ENCODE peak calls at places on chromosomes 11 and 22, in four cellular contexts. One of them, this sample, is unnamed. For H3K4me1, the result is how much of the 10 kb centered on the place peaks cover.

GRCh38 chr11:81070948-81071347 is 1630.1 kb upstream of the TENM4 start:
- DNase-seq in thyroid gland: no peak
- DNase-seq in ascending aorta: no peak
- DNase-seq in pancreas: no peak
- DNase-seq in this sample: no peak

GRCh38 chr11:11045156-11045670 is 187.4 kb upstream of the ZBED5 start:
- DNase-seq in thyroid gland: no peak
- DNase-seq in ascending aorta: no peak
- DNase-seq in pancreas: no peak
- DNase-seq in this sample: no peak

GRCh38 chr11:79076526-79077115 is 364.2 kb downstream of the TENM4 start:
- DNase-seq in thyroid gland: peak
- DNase-seq in ascending aorta: no peak
- DNase-seq in pancreas: peak
- DNase-seq in this sample: no peak

GRCh38 chr22:46736705-46737104 is 1.3 kb downstream of the CERK start:
- DNase-seq in thyroid gland: no peak
- DNase-seq in ascending aorta: no peak
- DNase-seq in pancreas: no peak
- DNase-seq in this sample: no peak

GRCh38 chr11:101126551-101127347 is 2.9 kb downstream of the PGR start:
- DNase-seq in thyroid gland: peak
- DNase-seq in ascending aorta: peak
- DNase-seq in pancreas: no peak
- DNase-seq in this sample: no peak

GRCh38 chr22:23504522-23504921 is 75.6 kb downstream of the IGLL1 start:
- DNase-seq in thyroid gland: no peak
- DNase-seq in ascending aorta: no peak
- DNase-seq in pancreas: no peak
- DNase-seq in this sample: no peak

GRCh38 chr22:19292262-19293230 is 1.0 kb upstream of the CLTCL1 start:
- DNase-seq in thyroid gland: peak
- DNase-seq in ascending aorta: peak
- DNase-seq in pancreas: peak
- DNase-seq in this sample: no peak

GRCh38 chr11:15371533-15371932 is 256.8 kb downstream of the INSC start:
- DNase-seq in thyroid gland: no peak
- DNase-seq in ascending aorta: no peak
- DNase-seq in pancreas: no peak
- DNase-seq in this sample: no peak

GRCh38 chr11:35111171-35112055 is 27.6 kb upstream of the CD44 start:
- DNase-seq in thyroid gland: no peak
- DNase-seq in ascending aorta: no peak
- DNase-seq in pancreas: peak
- DNase-seq in this sample: no peak

GRCh38 chr11:64000026-64000739 is 13.9 kb downstream of the OTUB1 start:
- DNase-seq in thyroid gland: peak
- DNase-seq in ascending aorta: peak
- DNase-seq in pancreas: no peak
- DNase-seq in this sample: no peak

GRCh38 chr11:43282607-43283440 is 29.0 kb upstream of the API5 start:
- DNase-seq in thyroid gland: peak
- DNase-seq in ascending aorta: no peak
- DNase-seq in pancreas: no peak
- DNase-seq in this sample: no peak

GRCh38 chr11:37984991-37985390 is 1387.0 kb upstream of the RAG2 start:
- DNase-seq in thyroid gland: no peak
- DNase-seq in ascending aorta: no peak
- DNase-seq in pancreas: no peak
- DNase-seq in this sample: no peak

GRCh38 chr11:95282337-95282751 is 51.3 kb upstream of the SESN3 start:
- DNase-seq in thyroid gland: no peak
- DNase-seq in ascending aorta: no peak
- DNase-seq in pancreas: no peak
- DNase-seq in this sample: no peak

GRCh38 chr11:75031224-75031753 is 42.6 kb downstream of the NEU3 start:
- DNase-seq in thyroid gland: no peak
- DNase-seq in ascending aorta: no peak
- DNase-seq in pancreas: no peak
- DNase-seq in this sample: no peak

GRCh38 chr11:60155928-60156327 is 27.0 kb downstream of the MS4A6A start:
- DNase-seq in thyroid gland: no peak
- DNase-seq in ascending aorta: no peak
- DNase-seq in pancreas: no peak
- DNase-seq in this sample: no peak

GRCh38 chr22:29121124-29121523 is 48.3 kb downstream of the KREMEN1 start:
- DNase-seq in thyroid gland: peak
- DNase-seq in ascending aorta: no peak
- DNase-seq in pancreas: no peak
- DNase-seq in this sample: no peak

GRCh38 chr11:4134844-4135243 is 40.2 kb downstream of the RRM1 start:
- DNase-seq in thyroid gland: no peak
- DNase-seq in ascending aorta: no peak
- DNase-seq in pancreas: no peak
- DNase-seq in this sample: no peak

GRCh38 chr11:12288934-12289666 is 88.3 kb upstream of the PARVA start:
- DNase-seq in thyroid gland: no peak
- DNase-seq in ascending aorta: peak
- DNase-seq in pancreas: no peak
- DNase-seq in this sample: no peak

GRCh38 chr11:95134491-95134890 is 44.8 kb downstream of the ENDOD1 start:
- DNase-seq in thyroid gland: no peak
- DNase-seq in ascending aorta: no peak
- DNase-seq in pancreas: peak
- DNase-seq in this sample: no peak

GRCh38 chr11:73210916-73211667 is 7.0 kb upstream of the P2RY2 start:
- DNase-seq in thyroid gland: no peak
- DNase-seq in ascending aorta: no peak
- DNase-seq in pancreas: no peak
- DNase-seq in this sample: no peak

GRCh38 chr11:69114811-69115523 is 40.8 kb upstream of the SMIM38 start:
- DNase-seq in thyroid gland: peak
- DNase-seq in ascending aorta: no peak
- DNase-seq in pancreas: no peak
- DNase-seq in this sample: no peak

DNA sequence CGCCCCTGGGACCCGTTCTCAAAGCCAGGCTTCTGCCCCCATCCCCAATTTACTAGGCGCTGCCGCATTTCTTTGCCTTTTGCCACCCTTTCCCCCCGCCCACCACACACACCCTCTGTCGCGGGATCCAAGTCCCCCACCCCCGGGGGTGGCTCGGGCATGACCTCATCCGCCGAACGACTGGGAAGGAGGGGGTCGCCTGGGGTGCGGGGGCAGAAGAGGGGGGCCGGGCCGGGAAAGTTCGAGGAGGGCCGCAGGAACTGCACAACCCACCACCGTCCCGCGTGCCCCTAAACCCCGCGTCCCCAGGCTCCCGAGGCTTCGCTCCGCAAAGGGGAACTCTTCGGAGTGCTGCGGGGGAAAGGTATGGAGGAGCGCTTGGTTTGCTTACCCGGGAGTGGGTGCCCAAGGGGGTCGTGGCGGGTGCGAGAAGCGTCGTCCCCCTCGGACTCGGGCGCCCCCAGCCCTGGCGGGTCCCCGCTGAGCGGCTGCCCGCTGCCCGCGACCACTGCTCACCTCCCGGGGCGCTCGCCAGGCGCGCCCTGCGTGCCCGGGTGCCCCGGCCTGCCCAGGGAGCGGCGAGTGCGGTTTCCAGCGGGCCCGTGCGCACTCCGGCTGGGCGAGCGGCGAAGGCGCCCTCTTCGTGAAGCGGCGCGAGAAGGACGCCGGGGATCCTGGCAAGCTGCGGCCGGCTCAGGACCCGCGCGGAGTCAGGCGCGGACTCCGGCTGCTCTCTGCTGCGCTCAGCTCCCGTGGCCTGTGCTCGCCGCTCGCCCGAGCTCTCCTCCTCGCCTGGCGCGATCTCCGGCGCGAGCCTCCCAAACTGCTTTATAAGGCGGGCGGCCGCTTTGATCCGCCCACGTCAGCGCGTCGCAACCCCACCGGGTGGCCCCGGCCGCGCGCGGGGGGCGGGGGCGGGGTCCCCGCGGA is 3.9 kb upstream of the WNT11 start:
- DNase-seq in thyroid gland: peak
- DNase-seq in ascending aorta: peak
- DNase-seq in pancreas: peak
- DNase-seq in this sample: no peak
- H3K4me1 ChIP-seq in thyroid gland: under half
- H3K4me1 ChIP-seq in ascending aorta: under half
- H3K4me1 ChIP-seq in pancreas: under half
- H3K4me1 ChIP-seq in this sample: under half

GRCh38 chr11:24142062-24142461 is 354.8 kb upstream of the LUZP2 start:
- DNase-seq in thyroid gland: no peak
- DNase-seq in ascending aorta: no peak
- DNase-seq in pancreas: no peak
- DNase-seq in this sample: no peak
- H3K27ac ChIP-seq in thyroid gland: no peak
- H3K27ac ChIP-seq in ascending aorta: no peak
- H3K27ac ChIP-seq in pancreas: no peak
- H3K27ac ChIP-seq in this sample: no peak

GRCh38 chr11:281486-282161 is 3.4 kb downstream of the NLRP6 start:
- DNase-seq in thyroid gland: no peak
- DNase-seq in ascending aorta: no peak
- DNase-seq in pancreas: no peak
- DNase-seq in this sample: no peak
- H3K4me1 ChIP-seq in thyroid gland: under half
- H3K4me1 ChIP-seq in ascending aorta: under half
- H3K4me1 ChIP-seq in pancreas: under half
- H3K4me1 ChIP-seq in this sample: under half

DNA sequence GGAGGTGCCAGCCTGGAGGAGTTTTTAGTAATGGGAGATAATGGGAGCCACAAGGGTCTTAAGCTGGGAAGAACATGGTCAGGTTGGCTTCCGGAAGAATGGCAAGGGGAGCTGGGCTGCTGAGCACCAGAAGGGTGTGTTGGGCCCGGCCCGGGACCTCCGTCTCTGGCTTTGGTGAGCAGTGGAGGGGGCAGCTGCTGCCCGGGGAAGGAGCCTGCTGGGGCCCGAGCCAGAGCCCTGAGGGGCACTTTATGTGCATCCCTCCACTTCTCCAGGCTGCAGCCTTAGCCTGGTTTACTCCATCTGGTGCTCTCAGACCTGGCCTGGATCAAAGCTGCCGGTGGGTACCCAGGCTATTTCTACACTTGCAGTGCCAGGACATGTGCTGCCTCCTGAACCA is 8.7 kb upstream of the NPAS4 start:
- DNase-seq in thyroid gland: no peak
- DNase-seq in ascending aorta: no peak
- DNase-seq in pancreas: no peak
- DNase-seq in this sample: no peak
- H3K27ac ChIP-seq in thyroid gland: no peak
- H3K27ac ChIP-seq in ascending aorta: peak
- H3K27ac ChIP-seq in pancreas: no peak
- H3K27ac ChIP-seq in this sample: no peak

GRCh38 chr22:37905534-37906363 is at the start of gene MICALL1:
- DNase-seq in thyroid gland: peak
- DNase-seq in ascending aorta: peak
- DNase-seq in pancreas: peak
- DNase-seq in this sample: no peak
- H3K4me1 ChIP-seq in thyroid gland: under half
- H3K4me1 ChIP-seq in ascending aorta: under half
- H3K4me1 ChIP-seq in pancreas: under half
- H3K4me1 ChIP-seq in this sample: under half

GRCh38 chr22:24990344-24990905 is 37.9 kb downstream of the KIAA1671 start:
- DNase-seq in thyroid gland: no peak
- DNase-seq in ascending aorta: no peak
- DNase-seq in pancreas: no peak
- DNase-seq in this sample: no peak

GRCh38 chr22:24989541-24989951 is 37.0 kb downstream of the KIAA1671 start:
- DNase-seq in thyroid gland: peak
- DNase-seq in ascending aorta: no peak
- DNase-seq in pancreas: no peak
- DNase-seq in this sample: no peak

GRCh38 chr22:24986816-24987215 is 34.3 kb downstream of the KIAA1671 start:
- DNase-seq in thyroid gland: no peak
- DNase-seq in ascending aorta: no peak
- DNase-seq in pancreas: no peak
- DNase-seq in this sample: no peak

GRCh38 chr22:24985824-24986214 is 33.3 kb downstream of the KIAA1671 start:
- DNase-seq in thyroid gland: peak
- DNase-seq in ascending aorta: peak
- DNase-seq in pancreas: no peak
- DNase-seq in this sample: no peak

GRCh38 chr22:24989135-24989534 is 36.6 kb downstream of the KIAA1671 start:
- DNase-seq in thyroid gland: no peak
- DNase-seq in ascending aorta: no peak
- DNase-seq in pancreas: no peak
- DNase-seq in this sample: no peak
- H3K27ac ChIP-seq in thyroid gland: peak
- H3K27ac ChIP-seq in ascending aorta: peak
- H3K27ac ChIP-seq in pancreas: no peak
- H3K27ac ChIP-seq in this sample: no peak

GRCh38 chr22:43008509-43008908 is 6.4 kb downstream of the PACSIN2 start:
- DNase-seq in thyroid gland: no peak
- DNase-seq in ascending aorta: peak
- DNase-seq in pancreas: no peak
- DNase-seq in this sample: no peak
- H3K4me1 ChIP-seq in thyroid gland: under half
- H3K4me1 ChIP-seq in ascending aorta: under half
- H3K4me1 ChIP-seq in pancreas: half or more
- H3K4me1 ChIP-seq in this sample: half or more

GRCh38 chr11:68027667-68028066 is 2.8 kb upstream of the NDUFS8 start:
- DNase-seq in thyroid gland: no peak
- DNase-seq in ascending aorta: no peak
- DNase-seq in pancreas: no peak
- DNase-seq in this sample: no peak
- H3K27ac ChIP-seq in thyroid gland: no peak
- H3K27ac ChIP-seq in ascending aorta: no peak
- H3K27ac ChIP-seq in pancreas: no peak
- H3K27ac ChIP-seq in this sample: no peak